ENCODE peak calls at places on chromosomes 12 and 14, in five cellular contexts. H, W, E, Y and T are unnamed samples.

GRCh38 chr12:104342635-104343249 is 39.2 kb downstream of the EID3 start:
- DNase-seq in H (no peak), W (no peak), E (no peak), Y (no peak), T (no peak)

GRCh38 chr12:62933871-62934798 is 815 bp downstream of the PPM1H start:
- DNase-seq in H (peak), W (peak), E (no peak), Y (no peak), T (peak)

GRCh38 chr14:77314043-77314442 is 6.6 kb downstream of the POMT2 start:
- DNase-seq in H (peak), W (no peak), E (no peak), Y (no peak), T (peak)

GRCh38 chr12:12616512-12617275 is 5.0 kb downstream of the CREBL2 start:
- DNase-seq in H (no peak), W (peak), E (no peak), Y (no peak), T (no peak)

GRCh38 chr12:29066061-29066588 is 83.0 kb upstream of the FAR2 start:
- DNase-seq in H (peak), W (no peak), E (no peak), Y (no peak), T (no peak)

GRCh38 chr12:122845041-122845864 is 10.0 kb downstream of the HIP1R start:
- DNase-seq in H (peak), W (no peak), E (no peak), Y (no peak), T (no peak)

GRCh38 chr14:22070119-22070982 is 396.7 kb upstream of the OR4E1 start:
- DNase-seq in H (no peak), W (peak), E (peak), Y (peak), T (no peak)

GRCh38 chr14:42779024-42779423 is 1172.3 kb downstream of the LRFN5 start:
- DNase-seq in H (no peak), W (no peak), E (no peak), Y (no peak), T (no peak)

GRCh38 chr12:75977952-75978671 is 53.5 kb downstream of the PHLDA1 start:
- DNase-seq in H (no peak), W (peak), E (peak), Y (peak), T (peak)

GRCh38 chr12:95820096-95820703 is 29.6 kb upstream of the NTN4 start:
- DNase-seq in H (no peak), W (no peak), E (no peak), Y (no peak), T (no peak)

GRCh38 chr12:74971201-74971600 is 238.4 kb downstream of the KCNC2 start:
- DNase-seq in H (no peak), W (no peak), E (no peak), Y (no peak), T (no peak)

GRCh38 chr14:72217164-72217563 is 284.9 kb downstream of the RGS6 start:
- DNase-seq in H (no peak), W (no peak), E (no peak), Y (no peak), T (no peak)

GRCh38 chr12:67428431-67428830 is 159.3 kb downstream of the CAND1 start:
- DNase-seq in H (no peak), W (no peak), E (no peak), Y (no peak), T (no peak)

GRCh38 chr14:76993743-76994142 is 34.8 kb downstream of the IRF2BPL start:
- DNase-seq in H (no peak), W (no peak), E (no peak), Y (no peak), T (no peak)

GRCh38 chr14:99320621-99321235 is 48.7 kb upstream of the BCL11B start:
- DNase-seq in H (no peak), W (no peak), E (no peak), Y (no peak), T (no peak)

GRCh38 chr12:94134226-94134795 is 14.1 kb upstream of the PLXNC1 start:
- DNase-seq in H (no peak), W (peak), E (peak), Y (no peak), T (no peak)

GRCh38 chr12:50025187-50026059 is at the start of gene RACGAP1:
- DNase-seq in H (peak), W (peak), E (peak), Y (peak), T (peak)

GRCh38 chr12:57112492-57113294 is 1.5 kb upstream of the STAT6 start:
- DNase-seq in H (peak), W (no peak), E (no peak), Y (no peak), T (no peak)

GRCh38 chr14:85852900-85853299 is 323.0 kb downstream of the FLRT2 start:
- DNase-seq in H (no peak), W (no peak), E (no peak), Y (no peak), T (no peak)

GRCh38 chr14:102967506-102967795 is 45.0 kb downstream of the AMN start:
- DNase-seq in H (no peak), W (no peak), E (no peak), Y (no peak), T (no peak)

GRCh38 chr14:90607141-90607540 is 209.1 kb downstream of the TTC7B start:
- DNase-seq in H (peak), W (no peak), E (no peak), Y (no peak), T (no peak)

GRCh38 chr12:2812290-2813213 is at the start of gene ITFG2:
- DNase-seq in H (peak), W (peak), E (peak), Y (peak), T (peak)

GRCh38 chr12:5535531-5535930 is 103.6 kb downstream of the NTF3 start:
- DNase-seq in H (no peak), W (no peak), E (no peak), Y (no peak), T (no peak)

GRCh38 chr14:96192975-96193805 is 11.4 kb upstream of the BDKRB2 start:
- DNase-seq in H (peak), W (no peak), E (no peak), Y (no peak), T (no peak)

GRCh38 chr12:127537070-127537469 is 729.9 kb upstream of the TMEM132C start:
- DNase-seq in H (no peak), W (no peak), E (no peak), Y (no peak), T (no peak)

GRCh38 chr12:116136340-116136739 is 141.2 kb downstream of the MED13L start:
- DNase-seq in H (no peak), W (no peak), E (no peak), Y (no peak), T (no peak)